ENCODE peak calls at places on chromosomes 12 and 14, in five cellular contexts. T is endothelial cell, D is A549, Z is astrocyte of the cerebellum, R is SK-N-SH. A is an unnamed sample.

GRCh38 chr14:80933282-80933681 is 8.3 kb downstream of the CEP128 start:
- DNase-seq in T (no peak), D (no peak), Z (no peak), R (no peak), A (no peak)

GRCh38 chr14:36069535-36069900 is 107.0 kb downstream of the PTCSC3 start:
- DNase-seq in T (peak; percentile 59), D (peak; percentile 62), Z (peak; percentile 42), R (peak; percentile 53), A (no peak)

GRCh38 chr12:37733856-37734255 is 582.7 kb upstream of the ALG10B start:
- DNase-seq in T (no peak), D (no peak), Z (no peak), R (no peak), A (no peak)

GRCh38 chr14:100067971-100068959 is 3.0 kb downstream of the EVL start:
- DNase-seq in T (no peak), D (no peak), Z (no peak), R (no peak), A (no peak)

GRCh38 chr14:28613526-28613925 is 153.1 kb upstream of the FOXG1 start:
- DNase-seq in T (no peak), D (no peak), Z (no peak), R (no peak), A (no peak)

GRCh38 chr12:57534250-57534649 is 11.6 kb downstream of the MBD6 start:
- DNase-seq in T (no peak), D (no peak), Z (no peak), R (no peak), A (no peak)

GRCh38 chr12:62291888-62292760 is 31.9 kb downstream of the USP15 start:
- DNase-seq in T (no peak), D (peak; percentile 10), Z (no peak), R (no peak), A (no peak)

GRCh38 chr14:76696361-76696760 is 64.9 kb upstream of the VASH1 start:
- DNase-seq in T (no peak), D (no peak), Z (no peak), R (no peak), A (no peak)

GRCh38 chr14:63266106-63266505 is 52.6 kb downstream of the GPHB5 start:
- DNase-seq in T (no peak), D (no peak), Z (no peak), R (no peak), A (no peak)

GRCh38 chr12:85076688-85077430 is 40.7 kb downstream of the LRRIQ1 start:
- DNase-seq in T (no peak), D (peak; percentile 82), Z (peak; percentile 93), R (peak; percentile 12), A (peak; percentile 64)

GRCh38 chr12:25397001-25397400 is 146.3 kb upstream of the KRAS start:
- DNase-seq in T (no peak), D (no peak), Z (no peak), R (no peak), A (no peak)

GRCh38 chr12:109880938-109881337 is 597 bp upstream of the GLTP start:
- DNase-seq in T (no peak), D (no peak), Z (no peak), R (no peak), A (no peak)

GRCh38 chr12:109881752-109882151 is 1.4 kb upstream of the GLTP start:
- DNase-seq in T (no peak), D (peak; percentile 52), Z (no peak), R (no peak), A (no peak)

GRCh38 chr12:109879332-109880048 is 851 bp downstream of the GLTP start:
- DNase-seq in T (no peak), D (no peak), Z (no peak), R (peak; percentile 42), A (no peak)

GRCh38 chr12:109878749-109879148 is 1.6 kb downstream of the GLTP start:
- DNase-seq in T (no peak), D (no peak), Z (no peak), R (no peak), A (no peak)

GRCh38 chr12:109880049-109880931 is at the start of gene GLTP:
- DNase-seq in T (peak; percentile 91), D (peak; percentile 78), Z (peak; percentile 24), R (peak; percentile 99), A (no peak)
- TF ChIP-seq CTCF in T (no peak), D (peak; percentile 89), Z (no peak), R (peak; percentile 35), A (peak; percentile 51)

GRCh38 chr12:11545438-11546330 is 103.8 kb upstream of the ETV6 start:
- DNase-seq in T (no peak), D (no peak), Z (no peak), R (peak; percentile 47), A (no peak)
- TF ChIP-seq CTCF in T (no peak), D (no peak), Z (no peak), R (no peak), A (no peak)

GRCh38 chr12:130761537-130762318 is 45.6 kb upstream of the RIMBP2 start:
- DNase-seq in T (peak; percentile 58), D (peak; percentile 72), Z (no peak), R (peak; percentile 90), A (peak; percentile 4)
- TF ChIP-seq CTCF in T (no peak), D (peak; percentile 60), Z (peak; percentile 63), R (peak; percentile 24), A (peak; percentile 68)

GRCh38 chr14:71232506-71232905 is 325.2 kb downstream of the PCNX1 start:
- DNase-seq in T (no peak), D (no peak), Z (no peak), R (no peak), A (no peak)

GRCh38 chr14:71229875-71230274 is 322.6 kb downstream of the PCNX1 start:
- DNase-seq in T (no peak), D (no peak), Z (no peak), R (no peak), A (no peak)

GRCh38 chr14:71228711-71229110 is 321.5 kb downstream of the PCNX1 start:
- DNase-seq in T (no peak), D (no peak), Z (no peak), R (no peak), A (no peak)

GRCh38 chr14:71231521-71232393 is 324.5 kb downstream of the PCNX1 start:
- DNase-seq in T (no peak), D (no peak), Z (no peak), R (peak; percentile 19), A (no peak)

GRCh38 chr14:71230897-71231296 is 323.6 kb downstream of the PCNX1 start:
- DNase-seq in T (no peak), D (no peak), Z (no peak), R (no peak), A (no peak)
- TF ChIP-seq CTCF in T (no peak), D (no peak), Z (no peak), R (no peak), A (no peak)

DNA sequence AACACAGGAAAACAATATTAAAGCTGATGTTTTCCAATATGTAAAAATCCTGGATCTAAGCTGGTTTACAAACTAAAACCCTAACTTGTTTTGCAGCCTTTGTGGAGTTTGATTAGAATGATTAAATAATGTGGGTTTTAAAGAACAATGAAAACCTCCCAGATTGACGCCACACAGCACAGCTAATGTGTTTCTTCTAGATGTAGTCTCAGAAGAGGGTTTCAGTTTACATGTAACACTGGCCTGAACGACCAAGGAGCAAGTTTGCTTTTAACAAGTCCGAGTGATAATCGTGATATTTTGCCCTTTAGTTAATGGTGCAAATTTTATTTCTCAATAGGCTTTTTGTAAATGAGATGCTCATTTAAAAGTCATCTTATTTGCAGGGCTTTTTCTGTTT is 11.0 kb downstream of the HMGA2 start:
- DNase-seq in T (no peak), D (no peak), Z (no peak), R (no peak), A (no peak)
- TF ChIP-seq CTCF in T (no peak), D (no peak), Z (no peak), R (no peak), A (no peak)

GRCh38 chr12:71589478-71589881 is 74.2 kb downstream of the ZFC3H1 start:
- DNase-seq in T (no peak), D (no peak), Z (no peak), R (no peak), A (no peak)

GRCh38 chr12:71591601-71592000 is 72.0 kb downstream of the ZFC3H1 start:
- DNase-seq in T (no peak), D (no peak), Z (no peak), R (no peak), A (no peak)

GRCh38 chr12:71592841-71593240 is 70.8 kb downstream of the ZFC3H1 start:
- DNase-seq in T (no peak), D (no peak), Z (no peak), R (no peak), A (no peak)

GRCh38 chr12:71599213-71599612 is 64.4 kb downstream of the ZFC3H1 start:
- DNase-seq in T (no peak), D (no peak), Z (no peak), R (no peak), A (no peak)

DNA sequence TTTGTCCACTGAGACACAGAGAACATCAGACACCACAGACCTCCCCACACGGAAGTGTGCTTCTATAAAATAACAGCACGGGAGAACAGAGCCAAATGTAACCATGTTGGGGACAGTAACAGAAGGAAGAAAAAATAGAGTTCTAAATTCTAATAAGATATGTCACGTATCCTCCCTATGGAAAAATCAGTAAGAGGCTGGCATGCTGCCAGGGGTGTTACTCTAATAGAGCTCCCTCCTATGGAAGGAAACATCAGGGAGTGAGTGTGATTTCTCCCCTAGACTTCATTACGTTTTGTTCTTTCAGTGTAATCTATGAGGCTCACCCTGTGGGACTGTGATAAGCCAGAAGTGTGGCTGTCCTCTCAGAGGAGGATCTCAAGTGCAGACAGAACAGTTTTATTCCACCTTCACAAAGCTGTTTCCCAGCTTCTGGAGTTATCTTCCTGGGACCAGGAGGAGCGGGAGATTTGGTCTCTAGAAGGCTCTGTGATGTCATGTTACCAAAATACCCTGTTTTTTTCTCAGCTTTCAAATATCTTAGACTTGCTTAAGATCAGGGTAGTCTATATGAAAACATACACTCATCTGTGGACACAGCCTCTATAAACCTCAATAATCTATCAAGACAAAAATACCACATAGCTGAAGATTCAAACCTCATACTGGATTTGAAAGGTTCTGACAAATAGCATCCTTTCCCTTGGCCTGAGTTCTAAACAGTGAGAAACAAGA is 69.3 kb downstream of the ZFC3H1 start:
- DNase-seq in T (no peak), D (peak; percentile 60), Z (no peak), R (peak; percentile 14), A (no peak)
- TF ChIP-seq CTCF in T (no peak), D (no peak), Z (no peak), R (no peak), A (no peak)

DNA sequence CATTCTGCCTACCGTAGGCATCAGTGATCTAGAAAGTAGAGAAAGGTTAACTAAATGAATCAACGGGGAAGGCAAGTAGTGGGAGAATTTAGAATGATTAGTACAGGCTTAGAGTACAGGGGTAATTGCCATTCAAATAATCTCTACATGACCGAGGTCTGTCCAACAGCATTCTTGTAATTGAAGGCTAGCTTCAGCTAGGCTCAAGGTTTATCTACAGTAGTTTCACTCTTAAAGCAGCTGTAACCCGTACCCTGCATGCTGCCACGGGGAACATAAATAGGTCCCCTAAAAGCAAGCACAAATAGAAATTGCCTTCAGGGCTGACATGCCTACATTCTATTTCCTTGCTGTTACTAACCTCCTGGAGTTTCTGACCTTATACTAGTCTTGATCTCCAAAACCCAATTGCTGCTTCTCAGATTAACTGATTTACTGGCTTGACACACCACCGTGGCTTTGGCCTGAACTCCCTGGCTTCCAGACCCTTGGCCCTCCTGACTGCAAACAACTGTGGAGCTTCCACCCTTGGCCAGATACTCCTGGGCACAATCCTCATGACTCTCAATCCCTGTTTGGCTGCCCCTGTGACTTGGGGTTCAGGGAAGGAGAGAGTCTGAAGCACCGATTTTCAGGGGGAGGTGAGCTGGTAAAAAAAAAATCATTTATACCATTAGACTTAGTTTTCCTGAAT is 242.1 kb upstream of the FOXN3 start:
- DNase-seq in T (no peak), D (no peak), Z (no peak), R (no peak), A (no peak)
- TF ChIP-seq CTCF in T (no peak), D (no peak), Z (no peak), R (no peak), A (no peak)

A was measured in AG04449.